ENCODE peak calls at places on chromosome 13, in nine cellular contexts. Y is GM23338; K is AG10803; G is cardiac muscle cell; B is IMR-90; M is mesothelial cell of epicardium; D is CD8-positive, alpha-beta T cell; H is dorsolateral prefrontal cortex; T is omental fat pad. R is an unnamed sample.

GRCh38 chr13:110456550-110456949 is 105.0 kb downstream of the RAB20 start:
- DNase-seq in B (no peak), G (no peak), K (no peak), D (no peak), T (no peak), Y (no peak), M (no peak), H (no peak), R (no peak)

GRCh38 chr13:91236942-91237341 is 110.5 kb upstream of the MIR17HG start:
- DNase-seq in K (no peak), G (no peak), D (no peak), H (no peak), B (no peak), M (no peak), T (no peak), Y (no peak), R (no peak)

GRCh38 chr13:43767351-43767901 is 19.3 kb downstream of the ENOX1 start:
- DNase-seq in Y (no peak), M (no peak), H (no peak), D (no peak), T (no peak), G (peak), K (peak), B (no peak), R (no peak)

GRCh38 chr13:44470623-44471562 is 97.3 kb downstream of the SERP2 start:
- DNase-seq in Y (peak), T (no peak), G (peak), B (peak), M (no peak), K (no peak), D (no peak), H (no peak), R (no peak)

GRCh38 chr13:74003374-74003773 is 130.8 kb downstream of the KLF12 start:
- DNase-seq in K (no peak), H (no peak), Y (no peak), B (peak), T (no peak), M (no peak), G (no peak), D (no peak), R (no peak)

GRCh38 chr13:49023441-49023840 is 47.7 kb downstream of the FNDC3A start:
- DNase-seq in D (no peak), Y (no peak), H (no peak), G (no peak), K (peak), T (no peak), M (no peak), B (peak), R (no peak)

GRCh38 chr13:32164622-32165268 is 133.2 kb downstream of the FRY start:
- DNase-seq in Y (peak), H (no peak), B (peak), T (no peak), G (peak), K (peak), M (no peak), D (no peak), R (no peak)

GRCh38 chr13:91087276-91087675 is 260.2 kb upstream of the MIR17HG start:
- DNase-seq in D (no peak), M (no peak), K (no peak), T (no peak), Y (no peak), B (no peak), G (no peak), H (no peak), R (no peak)

GRCh38 chr13:75485286-75486062 is 3.5 kb upstream of the TBC1D4 start:
- DNase-seq in H (no peak), T (no peak), B (peak), G (no peak), D (no peak), K (peak), M (no peak), Y (peak), R (no peak)

GRCh38 chr13:89784161-89784809 is 1563.2 kb upstream of the MIR17HG start:
- DNase-seq in B (no peak), D (no peak), T (no peak), G (no peak), Y (no peak), H (no peak), K (no peak), M (no peak), R (no peak)

GRCh38 chr13:97982286-97982685 is 28.8 kb downstream of the IPO5 start:
- DNase-seq in Y (no peak), K (peak), B (peak), H (no peak), M (no peak), T (no peak), D (no peak), G (no peak), R (no peak)

GRCh38 chr13:45119469-45119989 is 781 bp upstream of the GTF2F2 start:
- DNase-seq in T (no peak), H (no peak), G (no peak), D (peak), B (peak), K (peak), M (no peak), Y (no peak), R (peak)

GRCh38 chr13:52751196-52751595 is 11.6 kb upstream of the CNMD start:
- DNase-seq in G (no peak), B (no peak), D (no peak), M (no peak), Y (no peak), H (no peak), K (no peak), T (no peak), R (no peak)

GRCh38 chr13:74129500-74130144 is 4.6 kb downstream of the KLF12 start:
- DNase-seq in D (no peak), G (no peak), K (peak), T (no peak), M (no peak), H (no peak), Y (no peak), B (no peak), R (peak)

GRCh38 chr13:39684531-39685137 is 29.2 kb downstream of the COG6 start:
- DNase-seq in M (no peak), T (no peak), K (peak), Y (peak), D (no peak), B (peak), G (peak), H (no peak), R (no peak)

GRCh38 chr13:110380359-110381028 is 73.4 kb downstream of the COL4A2 start:
- DNase-seq in B (peak), M (no peak), H (no peak), T (no peak), Y (no peak), K (peak), G (no peak), D (no peak), R (no peak)

GRCh38 chr13:66803013-66803739 is 427.0 kb downstream of the PCDH9 start:
- DNase-seq in M (no peak), G (no peak), Y (no peak), H (no peak), K (no peak), D (no peak), T (no peak), B (no peak), R (no peak)

GRCh38 chr13:107847406-107847805 is 367.9 kb downstream of the LIG4 start:
- DNase-seq in B (peak), D (no peak), G (peak), H (no peak), M (no peak), Y (peak), T (no peak), K (no peak), R (no peak)

GRCh38 chr13:28339419-28339818 is 155.5 kb downstream of the FLT1 start:
- DNase-seq in T (no peak), H (no peak), G (no peak), D (no peak), M (no peak), Y (no peak), K (peak), B (peak), R (no peak)

GRCh38 chr13:28505543-28506135 is 10.7 kb upstream of the FLT1 start:
- DNase-seq in B (no peak), H (no peak), T (no peak), G (no peak), K (no peak), D (no peak), Y (no peak), M (no peak), R (no peak)

GRCh38 chr13:103098535-103098934 is 32.3 kb upstream of the SLC10A2 start:
- DNase-seq in K (no peak), G (no peak), H (no peak), B (no peak), T (no peak), M (no peak), D (no peak), Y (no peak), R (no peak)

GRCh38 chr13:30881191-30881651 is 24.9 kb upstream of the MEDAG start:
- DNase-seq in B (no peak), Y (no peak), G (no peak), T (no peak), K (peak), M (no peak), H (no peak), D (no peak), R (no peak)

GRCh38 chr13:62387642-62388041 is 972.0 kb upstream of the PCDH20 start:
- DNase-seq in B (peak), T (no peak), G (no peak), D (no peak), K (no peak), Y (peak), M (no peak), H (no peak), R (no peak)

GRCh38 chr13:33204130-33204927 is 81.2 kb downstream of the STARD13 start:
- DNase-seq in Y (no peak), M (peak), T (no peak), K (peak), G (no peak), D (no peak), B (peak), H (no peak), R (no peak)

GRCh38 chr13:110915874-110916670 is 1.2 kb upstream of the ANKRD10 start:
- DNase-seq in M (no peak), K (peak), Y (no peak), D (no peak), B (peak), H (no peak), T (no peak), G (no peak), R (no peak)

GRCh38 chr13:44734204-44734707 is 158.1 kb upstream of the TSC22D1 start:
- DNase-seq in Y (no peak), H (no peak), G (no peak), K (peak), D (no peak), B (peak), M (no peak), T (no peak), R (no peak)

GRCh38 chr13:95710313-95710712 is 33.4 kb downstream of the DNAJC3 start:
- DNase-seq in D (no peak), M (no peak), B (peak), T (no peak), Y (no peak), K (peak), H (no peak), G (no peak), R (no peak)

GRCh38 chr13:61136101-61136500 is 279.5 kb downstream of the PCDH20 start:
- DNase-seq in K (no peak), B (no peak), Y (peak), H (no peak), M (no peak), D (no peak), G (peak), T (no peak), R (no peak)

GRCh38 chr13:74889321-74889720 is 592.6 kb downstream of the TBC1D4 start:
- DNase-seq in H (no peak), D (no peak), B (no peak), K (no peak), G (no peak), Y (no peak), M (no peak), T (no peak), R (no peak)

GRCh38 chr13:93951153-93951552 is 528.3 kb downstream of the DCT start:
- DNase-seq in D (no peak), K (peak), T (no peak), G (no peak), H (no peak), Y (peak), M (no peak), B (peak), R (no peak)

GRCh38 chr13:25085125-25085742 is 10.7 kb upstream of the PABPC3 start:
- DNase-seq in T (no peak), B (peak), D (no peak), H (peak), M (no peak), K (peak), Y (peak), G (peak), R (no peak)

GRCh38 chr13:112443191-112444000 is 67.2 kb downstream of the SPACA7 start:
- DNase-seq in G (peak), K (no peak), M (no peak), T (no peak), H (no peak), B (no peak), Y (peak), D (no peak), R (peak)
- TF ChIP-seq CTCF in G (peak), K (peak), M (no peak), T (no peak), H (peak), B (peak), Y (peak), D (no peak), R (no peak)

GRCh38 chr13:106376411-106377112 is 158.9 kb downstream of the EFNB2 start:
- DNase-seq in G (no peak), D (no peak), M (no peak), K (peak), H (no peak), B (peak), Y (peak), T (no peak), R (no peak)

GRCh38 chr13:106375085-106375484 is 160.4 kb downstream of the EFNB2 start:
- DNase-seq in D (no peak), H (no peak), T (no peak), M (no peak), K (no peak), Y (no peak), G (no peak), B (no peak), R (no peak)

GRCh38 chr13:106381083-106381482 is 154.4 kb downstream of the EFNB2 start:
- DNase-seq in G (peak), K (no peak), T (no peak), H (no peak), Y (no peak), M (no peak), D (no peak), B (peak), R (no peak)

GRCh38 chr13:106377341-106377740 is 158.1 kb downstream of the EFNB2 start:
- DNase-seq in M (no peak), G (no peak), D (no peak), K (no peak), Y (no peak), B (no peak), T (no peak), H (no peak), R (no peak)

GRCh38 chr13:106378263-106378662 is 157.2 kb downstream of the EFNB2 start:
- DNase-seq in K (no peak), G (no peak), M (no peak), B (no peak), H (no peak), Y (no peak), D (no peak), T (no peak), R (no peak)
- TF ChIP-seq CTCF in K (no peak), G (no peak), M (no peak), B (no peak), H (no peak), Y (no peak), D (no peak), T (no peak), R (no peak)

DNA sequence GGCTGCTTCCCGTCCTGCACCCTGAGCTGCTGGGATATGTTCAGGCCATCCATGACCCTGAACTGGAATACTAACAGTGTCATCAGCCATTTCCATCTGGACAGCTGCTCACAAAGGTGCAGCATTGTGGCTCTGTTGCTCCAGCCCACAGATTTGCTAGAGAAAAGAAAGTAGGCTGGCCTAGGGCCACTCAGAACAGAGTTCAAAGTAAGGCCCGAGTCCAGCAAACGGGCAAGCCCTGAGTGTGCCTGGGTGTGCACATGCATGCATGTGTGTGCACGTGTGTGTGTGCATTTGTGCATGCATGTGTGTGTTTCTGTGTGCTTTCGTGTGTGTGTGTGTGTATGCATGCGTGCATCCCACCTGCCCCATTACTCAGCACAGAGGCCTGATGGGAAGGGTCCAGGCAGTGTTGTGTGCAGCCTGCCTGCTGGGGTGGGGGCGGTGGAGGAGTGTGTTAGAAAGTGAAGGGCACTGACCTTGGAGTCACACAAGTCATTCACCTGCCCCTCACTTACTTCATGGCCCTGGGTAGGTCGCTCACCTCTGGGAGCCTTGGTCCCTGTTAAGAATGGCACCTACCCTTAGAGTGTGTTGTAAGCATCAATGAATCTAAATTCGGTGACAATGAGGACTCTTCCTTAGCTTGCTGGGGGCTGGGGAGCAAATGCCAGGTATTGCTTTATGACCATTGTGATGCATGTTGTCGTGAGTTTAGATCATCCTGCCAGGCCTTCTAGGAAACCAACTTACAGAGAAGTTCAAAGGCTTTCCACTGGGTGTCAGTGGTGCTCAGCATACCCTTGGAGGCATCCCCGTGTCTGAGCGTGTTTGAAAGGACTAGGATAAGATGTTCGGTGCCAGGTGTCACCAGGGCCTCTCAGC is 53.2 kb downstream of the GPR12 start:
- DNase-seq in H (peak), B (peak), K (peak), M (no peak), T (no peak), G (peak), Y (peak), D (no peak), R (no peak)
- TF ChIP-seq CTCF in H (peak), B (peak), K (peak), M (no peak), T (no peak), G (peak), Y (peak), D (peak), R (peak)

GRCh38 chr13:46478641-46479040 is 74.3 kb upstream of the LRCH1 start:
- DNase-seq in G (no peak), D (no peak), T (no peak), M (no peak), B (no peak), Y (no peak), K (peak), H (no peak), R (no peak)
- TF ChIP-seq CTCF in G (no peak), D (no peak), T (no peak), M (no peak), B (no peak), Y (no peak), K (no peak), H (no peak), R (no peak)

DNA sequence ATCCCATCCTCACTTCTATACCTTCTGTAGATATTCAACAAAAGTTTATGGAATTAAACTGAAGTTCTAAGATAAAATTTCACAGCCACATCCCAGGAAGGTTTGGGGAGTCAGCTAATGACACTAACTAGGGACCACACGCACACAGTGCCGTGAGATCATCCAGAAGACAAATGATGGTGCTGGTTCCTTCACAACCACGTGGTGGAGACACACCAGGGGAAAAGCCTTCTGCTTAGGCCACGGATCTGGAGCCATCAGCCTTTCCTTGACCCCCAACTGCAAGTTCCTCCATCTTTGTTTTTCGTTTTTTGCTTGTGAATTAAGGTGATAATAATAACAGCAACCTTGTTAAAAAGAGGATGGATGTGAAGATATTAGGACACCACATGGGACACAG is 241.6 kb upstream of the MAB21L1 start:
- DNase-seq in M (no peak), K (no peak), G (no peak), H (no peak), Y (no peak), D (no peak), B (no peak), T (no peak), R (no peak)
- TF ChIP-seq CTCF in M (no peak), K (no peak), G (no peak), H (no peak), Y (no peak), D (no peak), B (no peak), T (no peak), R (no peak)

GRCh38 chr13:38216181-38216580 is 133.5 kb upstream of the UFM1 start:
- DNase-seq in Y (no peak), M (no peak), K (no peak), T (no peak), D (no peak), G (no peak), H (no peak), B (no peak), R (no peak)

GRCh38 chr13:38213307-38213706 is 136.3 kb upstream of the UFM1 start:
- DNase-seq in T (no peak), G (no peak), Y (no peak), D (no peak), M (no peak), B (no peak), H (no peak), K (no peak), R (no peak)

GRCh38 chr13:38210928-38211596 is 138.6 kb upstream of the UFM1 start:
- DNase-seq in T (no peak), G (no peak), H (no peak), D (no peak), K (no peak), Y (peak), B (no peak), M (no peak), R (no peak)
- TF ChIP-seq CTCF in T (no peak), G (no peak), H (no peak), D (no peak), K (no peak), Y (no peak), B (no peak), M (no peak), R (no peak)

GRCh38 chr13:114234645-114235421 is at the start of gene CDC16:
- DNase-seq in T (peak), B (peak), Y (peak), M (peak), G (peak), K (peak), D (peak), H (peak), R (peak)
- TF ChIP-seq CTCF in T (no peak), B (no peak), Y (no peak), M (no peak), G (no peak), K (no peak), D (peak), H (peak), R (no peak)

GRCh38 chr13:50085063-50085462 is 69.8 kb downstream of the KCNRG start:
- DNase-seq in G (peak), K (no peak), D (no peak), T (no peak), Y (peak), B (peak), H (no peak), M (no peak), R (no peak)
- TF ChIP-seq CTCF in G (peak), K (peak), D (peak), T (no peak), Y (no peak), B (peak), H (peak), M (peak), R (peak)